ENCODE peak calls at places on chromosomes 1 and 21, in nine cellular contexts. Q is HCEC 1CT, X is germinal center, Y is kidney, A is HFFc6, M is H9, T is RWPE1, L is NCI-H1105 treated with DMSO at 0.1 percent for 48 hours, B is substantia nigra. U is an unnamed sample.

GRCh38 chr1:206464456-206464964 is 5.8 kb upstream of the IKBKE start:
- DNase-seq in Q (peak), X (no peak), Y (no peak), A (peak), M (no peak), T (peak), L (no peak), B (no peak), U (peak)

GRCh38 chr1:21174638-21175323 is 1.9 kb downstream of the EIF4G3 start:
- DNase-seq in Q (peak), X (no peak), Y (no peak), A (peak), M (no peak), T (peak), L (peak), B (no peak), U (peak)

GRCh38 chr1:26677306-26678115 is 18.3 kb upstream of the ARID1A start:
- DNase-seq in Q (peak), X (peak), Y (peak), A (peak), M (peak), T (peak), L (peak), B (peak), U (peak)

GRCh38 chr1:101363891-101364318 is 127.1 kb downstream of the S1PR1 start:
- DNase-seq in Q (no peak), X (no peak), Y (no peak), A (no peak), M (no peak), T (no peak), L (no peak), B (no peak), U (no peak)

GRCh38 chr1:198734323-198735008 is 95.6 kb downstream of the PTPRC start:
- DNase-seq in Q (no peak), X (no peak), Y (no peak), A (no peak), M (no peak), T (no peak), L (no peak), B (no peak), U (peak)

GRCh38 chr1:22328331-22329170 is 123.1 kb upstream of the ZBTB40 start:
- DNase-seq in Q (no peak), X (no peak), Y (peak), A (no peak), M (peak), T (no peak), L (no peak), B (no peak), U (no peak)

GRCh38 chr1:32496127-32496526 is 31.3 kb downstream of the ZBTB8B start:
- DNase-seq in Q (peak), X (no peak), Y (no peak), A (no peak), M (no peak), T (no peak), L (no peak), B (no peak), U (peak)

GRCh38 chr1:178055779-178056471 is 38.0 kb upstream of the RASAL2 start:
- DNase-seq in Q (peak), X (peak), Y (no peak), A (no peak), M (no peak), T (no peak), L (no peak), B (no peak), U (no peak)

GRCh38 chr21:23853796-23854379 is 1753.4 kb downstream of the MRPL39 start:
- DNase-seq in Q (no peak), X (peak), Y (no peak), A (no peak), M (no peak), T (peak), L (peak), B (no peak), U (no peak)

GRCh38 chr1:3060601-3061551 is 8.1 kb upstream of the PRDM16 start:
- DNase-seq in Q (no peak), X (no peak), Y (peak), A (peak), M (peak), T (peak), L (no peak), B (no peak), U (no peak)

GRCh38 chr1:36323636-36324321 is at the start of gene EVA1B:
- DNase-seq in Q (peak), X (peak), Y (peak), A (peak), M (peak), T (peak), L (peak), B (peak), U (peak)

GRCh38 chr1:185338719-185339622 is 21.9 kb upstream of the IVNS1ABP start:
- DNase-seq in Q (no peak), X (no peak), Y (no peak), A (no peak), M (no peak), T (no peak), L (no peak), B (no peak), U (no peak)

GRCh38 chr21:36155603-36156338 is 853 bp upstream of the DOP1B start:
- DNase-seq in Q (no peak), X (no peak), Y (peak), A (no peak), M (peak), T (no peak), L (peak), B (peak), U (no peak)

GRCh38 chr1:226064168-226064815 is 1.8 kb downstream of the H3-3A start:
- DNase-seq in Q (no peak), X (no peak), Y (no peak), A (peak), M (no peak), T (no peak), L (peak), B (no peak), U (peak)

U was measured in foreskin fibroblast.